ENCODE peak calls at places on chromosomes 11 and 22, in four cellular contexts. W, A, U and L are unnamed samples.

GRCh38 chr11:2518112-2518982 is 73.5 kb downstream of the KCNQ1 start:
- DNase-seq in W (peak), A (no peak), U (peak), L (no peak)

GRCh38 chr11:70877151-70877550 is 375.2 kb downstream of the SHANK2 start:
- DNase-seq in W (no peak), A (no peak), U (no peak), L (no peak)

GRCh38 chr22:44020981-44021380 is 3.1 kb upstream of the PARVB start:
- DNase-seq in W (no peak), A (no peak), U (no peak), L (no peak)

GRCh38 chr11:9231848-9232177 is 33.3 kb downstream of the DENND5A start:
- DNase-seq in W (no peak), A (no peak), U (no peak), L (no peak)

GRCh38 chr11:114211444-114212122 is 84.6 kb upstream of the NNMT start:
- DNase-seq in W (no peak), A (no peak), U (no peak), L (no peak)

GRCh38 chr11:33645686-33646085 is 54.9 kb downstream of the C11orf91 start:
- DNase-seq in W (no peak), A (no peak), U (no peak), L (no peak)

GRCh38 chr11:13260196-13260962 is 17.2 kb upstream of the BMAL1 start:
- DNase-seq in W (no peak), A (no peak), U (no peak), L (no peak)

GRCh38 chr11:134393638-134394037 is 18.4 kb downstream of the B3GAT1 start:
- DNase-seq in W (no peak), A (peak), U (no peak), L (no peak)

GRCh38 chr22:27408068-27408467 is 393.5 kb downstream of the MN1 start:
- DNase-seq in W (no peak), A (no peak), U (no peak), L (no peak)

GRCh38 chr22:32329202-32329645 is 28.4 kb upstream of the RFPL3 start:
- DNase-seq in W (no peak), A (no peak), U (peak), L (no peak)

GRCh38 chr11:123640677-123641494 is 13.5 kb downstream of the SCN3B start:
- DNase-seq in W (no peak), A (no peak), U (no peak), L (no peak)
- TF ChIP-seq CTCF in W (peak), A (peak), U (no peak), L (peak)

GRCh38 chr11:26134053-26134452 is 197.9 kb upstream of the ANO3 start:
- DNase-seq in W (no peak), A (no peak), U (no peak), L (no peak)

GRCh38 chr11:26137651-26138050 is 194.3 kb upstream of the ANO3 start:
- DNase-seq in W (no peak), A (no peak), U (no peak), L (no peak)

GRCh38 chr11:26134481-26135355 is 197.2 kb upstream of the ANO3 start:
- DNase-seq in W (no peak), A (no peak), U (no peak), L (no peak)
- TF ChIP-seq CTCF in W (no peak), A (peak), U (no peak), L (peak)

GRCh38 chr11:16011396-16011795 is 344.9 kb downstream of the SOX6 start:
- DNase-seq in W (no peak), A (no peak), U (no peak), L (no peak)
- TF ChIP-seq CTCF in W (no peak), A (no peak), U (no peak), L (no peak)

GRCh38 chr22:45285431-45286058 is 796 bp downstream of the UPK3A start:
- DNase-seq in W (no peak), A (no peak), U (no peak), L (no peak)
- TF ChIP-seq CTCF in W (no peak), A (peak), U (no peak), L (no peak)

GRCh38 chr22:50056214-50056972 is 1.7 kb downstream of the TTLL8 start:
- DNase-seq in W (no peak), A (no peak), U (no peak), L (no peak)
- TF ChIP-seq CTCF in W (no peak), A (no peak), U (no peak), L (no peak)

DNA sequence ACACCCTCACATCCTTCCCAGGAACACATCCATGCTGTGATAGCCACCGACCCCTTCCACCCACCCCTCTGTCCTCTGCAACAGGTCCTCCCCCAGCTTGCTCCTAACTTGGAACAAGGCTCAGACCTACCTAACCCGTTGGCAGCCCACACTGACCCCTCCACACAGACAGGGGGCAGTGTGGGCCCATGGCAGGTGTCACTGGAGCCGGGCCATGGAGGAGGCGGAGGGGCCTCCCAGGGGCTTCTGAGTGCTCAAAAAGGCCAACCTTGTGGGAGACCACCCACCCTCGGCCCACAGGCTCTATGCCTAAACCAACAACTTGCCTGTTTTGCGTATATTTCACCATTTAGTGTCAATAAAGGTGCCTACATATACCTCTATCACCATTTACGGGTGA is 57.0 kb downstream of the CERK start:
- DNase-seq in W (no peak), A (no peak), U (no peak), L (no peak)
- TF ChIP-seq CTCF in W (no peak), A (no peak), U (no peak), L (no peak)

GRCh38 chr22:37260396-37260795 is 16.3 kb upstream of the RAC2 start:
- DNase-seq in W (no peak), A (no peak), U (no peak), L (no peak)

GRCh38 chr22:37260939-37261338 is 16.9 kb upstream of the RAC2 start:
- DNase-seq in W (no peak), A (peak), U (peak), L (no peak)

GRCh38 chr22:37258810-37259472 is 14.9 kb upstream of the RAC2 start:
- DNase-seq in W (no peak), A (no peak), U (no peak), L (no peak)

GRCh38 chr22:37258005-37258790 is 14.1 kb upstream of the RAC2 start:
- DNase-seq in W (no peak), A (no peak), U (no peak), L (no peak)

GRCh38 chr22:37259540-37260029 is 15.5 kb upstream of the RAC2 start:
- DNase-seq in W (no peak), A (no peak), U (no peak), L (no peak)
- TF ChIP-seq CTCF in W (no peak), A (no peak), U (no peak), L (peak)